ENCODE peak calls at places on chromosomes 4 and X, in six cellular contexts. T is aorta, U is tibial artery, D is SJSA1, C is body of pancreas, S is ascending aorta. R is an unnamed sample.

GRCh38 chr4:121360496-121360895 is 20.3 kb downstream of the QRFPR start:
- DNase-seq in T (no peak), U (no peak), D (no peak), C (no peak), S (no peak), R (no peak)

GRCh38 chr4:10015140-10015753 is 6.0 kb downstream of the SLC2A9 start:
- DNase-seq in T (peak; percentile 67), U (no peak), D (no peak), C (peak; percentile 53), S (no peak), R (peak; percentile 43)

GRCh38 chr4:76342191-76342590 is 35.7 kb downstream of the STBD1 start:
- DNase-seq in T (no peak), U (no peak), D (no peak), C (no peak), S (no peak), R (no peak)

GRCh38 chr4:126937342-126937741 is 695.4 kb upstream of the INTU start:
- DNase-seq in T (no peak), U (no peak), D (no peak), C (no peak), S (no peak), R (no peak)

GRCh38 chr4:146545102-146545501 is 23.4 kb upstream of the SLC10A7 start:
- DNase-seq in T (no peak), U (no peak), D (no peak), C (no peak), S (no peak), R (no peak)

GRCh38 chrX:154486396-154487207 is at the start of gene UBL4A:
- DNase-seq in T (peak; percentile 89), U (peak; percentile 83), D (peak; percentile 67), C (peak; percentile 85), S (peak; percentile 79), R (no peak)

GRCh38 chr4:111450867-111451266 is 694.4 kb upstream of the FAM241A start:
- DNase-seq in T (no peak), U (no peak), D (no peak), C (no peak), S (no peak), R (no peak)

GRCh38 chr4:184386271-184386781 is 88.0 kb downstream of the IRF2 start:
- DNase-seq in T (no peak), U (no peak), D (peak; percentile 54), C (no peak), S (no peak), R (no peak)

GRCh38 chr4:158863296-158863695 is 94.5 kb downstream of the FNIP2 start:
- DNase-seq in T (no peak), U (no peak), D (no peak), C (no peak), S (no peak), R (no peak)

GRCh38 chr4:6198278-6198677 is 2.1 kb downstream of the JAKMIP1 start:
- DNase-seq in T (no peak), U (peak; percentile 35), D (no peak), C (no peak), S (peak; percentile 64), R (no peak)

GRCh38 chr4:184097240-184097619 is 120.4 kb downstream of the ENPP6 start:
- DNase-seq in T (peak; percentile 88), U (no peak), D (no peak), C (peak; percentile 20), S (peak; percentile 76), R (peak; percentile 47)

GRCh38 chr4:54233128-54233696 is 4.1 kb downstream of the PDGFRA start:
- DNase-seq in T (peak; percentile 97), U (peak; percentile 91), D (peak; percentile 87), C (peak; percentile 83), S (peak; percentile 91), R (peak; percentile 73)

GRCh38 chr4:38979081-38979480 is 53.1 kb downstream of the TMEM156 start:
- DNase-seq in T (no peak), U (no peak), D (no peak), C (no peak), S (no peak), R (no peak)

GRCh38 chr4:161343188-161343950 is 820.4 kb downstream of the FSTL5 start:
- DNase-seq in T (no peak), U (no peak), D (no peak), C (no peak), S (no peak), R (no peak)

GRCh38 chrX:107571296-107571998 is 56.9 kb upstream of the PRPS1 start:
- DNase-seq in T (no peak), U (no peak), D (peak; percentile 81), C (peak; percentile 5), S (no peak), R (no peak)

GRCh38 chr4:94226763-94227162 is 19.1 kb downstream of the SMARCAD1 start:
- DNase-seq in T (no peak), U (no peak), D (no peak), C (no peak), S (no peak), R (no peak)

GRCh38 chr4:152956650-152957436 is 20.7 kb downstream of the FHDC1 start:
- DNase-seq in T (no peak), U (no peak), D (no peak), C (no peak), S (no peak), R (no peak)

GRCh38 chr4:21450331-21450730 is 498.2 kb downstream of the KCNIP4 start:
- DNase-seq in T (no peak), U (no peak), D (no peak), C (no peak), S (no peak), R (no peak)

GRCh38 chr4:107862658-107863057 is 37.9 kb downstream of the SGMS2 start:
- DNase-seq in T (no peak), U (no peak), D (peak; percentile 42), C (peak; percentile 66), S (no peak), R (no peak)

GRCh38 chr4:74413265-74413664 is 31.7 kb upstream of the AREG start:
- DNase-seq in T (no peak), U (no peak), D (no peak), C (no peak), S (no peak), R (no peak)

GRCh38 chr4:150368667-150369066 is 213.3 kb upstream of the MAB21L2 start:
- DNase-seq in T (no peak), U (no peak), D (no peak), C (no peak), S (no peak), R (no peak)

GRCh38 chr4:110049951-110050925 is 137.6 kb downstream of the EGF start:
- DNase-seq in T (no peak), U (no peak), D (peak; percentile 47), C (peak; percentile 44), S (no peak), R (peak; percentile 24)

GRCh38 chrX:39577206-39577605 is 520.6 kb downstream of the BCOR start:
- DNase-seq in T (no peak), U (no peak), D (peak; percentile 61), C (no peak), S (no peak), R (no peak)

GRCh38 chr4:111064342-111064993 is 441.6 kb upstream of the PITX2 start:
- DNase-seq in T (no peak), U (no peak), D (peak; percentile 91), C (no peak), S (no peak), R (no peak)

GRCh38 chrX:27915617-27916016 is 65.6 kb downstream of the DCAF8L1 start:
- DNase-seq in T (no peak), U (no peak), D (no peak), C (peak; percentile 3), S (no peak), R (no peak)
- H3K27ac ChIP-seq in T (no peak overlapping the region), U (no peak overlapping the region), D (no peak overlapping the region), C (no peak overlapping the region), S (no peak overlapping the region), R (no peak overlapping the region)

DNA sequence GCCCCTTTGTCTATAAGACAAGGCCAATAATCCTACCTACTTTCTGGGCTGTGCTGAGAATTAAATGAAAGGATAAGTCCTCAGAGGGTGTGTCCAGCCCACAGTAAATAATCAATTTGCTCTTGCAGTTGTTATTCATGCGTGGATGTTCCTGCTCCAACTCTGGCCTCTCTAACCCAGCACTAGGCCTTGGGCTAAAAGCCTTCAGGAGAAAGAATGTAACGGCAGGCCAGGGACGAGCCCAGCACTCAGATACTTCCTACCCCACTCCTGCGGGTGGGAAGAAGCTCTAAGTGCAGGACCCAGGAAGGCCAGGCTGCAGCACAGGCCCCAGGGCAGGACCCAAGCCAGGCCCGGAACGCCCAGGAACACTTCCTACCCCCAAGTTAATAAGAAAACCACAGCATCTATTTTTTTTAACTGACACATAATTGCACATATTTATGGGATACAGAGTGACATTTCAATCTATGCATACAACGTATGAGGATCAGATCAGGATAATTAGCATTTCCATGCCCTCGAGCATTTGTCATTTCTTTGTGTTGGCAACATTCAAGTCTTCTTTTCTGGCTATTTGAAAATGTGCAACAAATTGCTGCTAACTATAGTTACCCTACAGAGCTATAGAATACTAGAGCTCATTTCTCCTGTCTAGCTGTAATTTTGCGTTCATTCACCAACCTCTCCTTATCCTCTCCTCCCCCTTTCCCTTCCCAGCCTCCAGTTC is 179.5 kb upstream of the RBPJ start:
- DNase-seq in T (no peak), U (no peak), D (no peak), C (no peak), S (no peak), R (no peak)
- H3K27ac ChIP-seq in T (no peak overlapping the region), U (no peak overlapping the region), D (no peak overlapping the region), C (no peak overlapping the region), S (peak overlapping the region; percentile 45), R (peak overlapping the region; percentile 13)

GRCh38 chrX:54944816-54945215 is 24.2 kb downstream of the TRO start:
- DNase-seq in T (no peak), U (no peak), D (no peak), C (no peak), S (no peak), R (no peak)
- H3K27ac ChIP-seq in T (no peak overlapping the region), U (no peak overlapping the region), D (no peak overlapping the region), C (no peak overlapping the region), S (no peak overlapping the region), R (no peak overlapping the region)

GRCh38 chr4:8394125-8394524 is 46.4 kb downstream of the ACOX3 start:
- DNase-seq in T (no peak), U (peak; percentile 86), D (no peak), C (peak; percentile 33), S (peak; percentile 83), R (peak; percentile 68)

GRCh38 chr4:8391972-8392371 is 48.6 kb downstream of the ACOX3 start:
- DNase-seq in T (no peak), U (no peak), D (no peak), C (peak; percentile 51), S (no peak), R (peak; percentile 45)

GRCh38 chr4:8391071-8391470 is 49.5 kb downstream of the ACOX3 start:
- DNase-seq in T (no peak), U (no peak), D (no peak), C (no peak), S (no peak), R (no peak)

GRCh38 chr4:8393593-8394038 is 46.9 kb downstream of the ACOX3 start:
- DNase-seq in T (peak; percentile 89), U (peak; percentile 84), D (peak; percentile 72), C (peak; percentile 39), S (peak; percentile 91), R (peak; percentile 42)

DNA sequence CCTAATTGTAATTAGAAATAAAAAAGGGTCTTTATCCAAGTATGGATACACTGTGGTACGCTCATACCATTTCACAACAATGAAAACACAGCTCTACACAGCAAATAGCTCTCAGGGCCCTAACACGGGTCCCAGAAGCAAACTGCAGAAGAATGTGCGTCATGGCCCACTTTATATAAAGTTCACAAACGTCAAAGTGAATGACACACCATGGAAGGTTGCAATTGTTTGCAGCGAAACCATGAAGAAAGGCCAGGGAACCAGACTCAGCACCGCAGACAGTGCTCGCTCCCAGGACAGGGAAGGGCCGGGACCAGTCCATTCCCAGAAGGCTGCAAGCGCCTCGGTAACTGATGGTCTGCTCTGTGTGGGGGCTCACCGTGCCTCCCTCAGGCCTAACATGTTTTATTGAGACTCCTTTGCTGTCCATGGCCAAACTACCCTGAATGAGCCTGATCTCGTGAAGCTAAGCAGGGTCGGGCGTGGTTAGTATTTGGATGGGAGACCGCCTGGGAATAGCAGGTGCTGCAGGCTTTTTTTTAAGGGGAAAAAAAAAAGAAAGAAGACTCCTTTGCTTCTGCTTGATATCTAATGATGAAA is 47.8 kb downstream of the ACOX3 start:
- DNase-seq in T (no peak), U (no peak), D (no peak), C (no peak), S (no peak), R (no peak)
- H3K27ac ChIP-seq in T (peak overlapping the region; percentile 7), U (peak overlapping the region; percentile 3), D (no peak overlapping the region), C (no peak overlapping the region), S (peak overlapping the region; percentile 57), R (peak overlapping the region; percentile 81)

R was measured in tibial nerve.